ENCODE peak calls at places on chromosome 21, in ten cellular contexts. E, O, W, S, M, G, V, Y, R and B are unnamed samples.

GRCh38 chr21:23401278-23401677 is 2206.0 kb downstream of the MRPL39 start:
- DNase-seq in V (peak), R (no peak), Y (no peak), G (no peak), S (no peak), M (no peak), W (no peak), E (no peak), O (no peak), B (no peak)

GRCh38 chr21:38831526-38832467 is 26.1 kb downstream of the ETS2 start:
- DNase-seq in W (peak), O (peak), G (peak), E (peak), S (peak), Y (peak), M (peak), R (peak), V (peak), B (no peak)

GRCh38 chr21:29258626-29259335 is 39.9 kb upstream of the BACH1 start:
- DNase-seq in S (no peak), O (no peak), V (no peak), G (no peak), E (no peak), Y (no peak), R (no peak), W (peak), M (no peak), B (no peak)

GRCh38 chr21:15293251-15293650 is 228.5 kb upstream of the NRIP1 start:
- DNase-seq in Y (no peak), V (no peak), O (peak), M (no peak), S (no peak), R (no peak), E (no peak), G (no peak), W (no peak), B (no peak)

GRCh38 chr21:19290328-19290727 is 886.7 kb upstream of the TMPRSS15 start:
- DNase-seq in G (no peak), Y (no peak), V (no peak), S (no peak), R (no peak), M (no peak), W (no peak), E (no peak), O (no peak), B (no peak)

GRCh38 chr21:15686506-15686905 is 43.3 kb upstream of the USP25 start:
- DNase-seq in M (no peak), E (no peak), W (no peak), Y (no peak), R (no peak), S (no peak), G (no peak), O (no peak), V (peak), B (no peak)

GRCh38 chr21:31235671-31236450 is 108.2 kb downstream of the TIAM1 start:
- DNase-seq in R (no peak), E (no peak), S (no peak), O (no peak), W (no peak), M (no peak), V (no peak), Y (no peak), G (no peak), B (no peak)

GRCh38 chr21:28908351-28908750 is 84.3 kb downstream of the LTN1 start:
- DNase-seq in Y (no peak), E (no peak), R (no peak), S (no peak), G (no peak), W (no peak), M (no peak), O (no peak), V (no peak), B (no peak)

GRCh38 chr21:33401617-33401967 is 1.6 kb upstream of the IFNGR2 start:
- DNase-seq in E (no peak), Y (no peak), W (no peak), S (no peak), V (peak), G (no peak), O (no peak), R (no peak), M (no peak), B (no peak)

GRCh38 chr21:31397515-31397926 is 53.5 kb upstream of the TIAM1 start:
- DNase-seq in E (no peak), R (no peak), M (no peak), V (no peak), S (peak), Y (no peak), O (peak), W (no peak), G (no peak), B (no peak)

GRCh38 chr21:37700641-37701202 is 215.5 kb downstream of the KCNJ6 start:
- DNase-seq in O (peak), G (peak), S (no peak), Y (no peak), W (no peak), R (no peak), E (no peak), M (no peak), V (peak), B (no peak)

GRCh38 chr21:18716578-18717138 is 313.1 kb upstream of the TMPRSS15 start:
- DNase-seq in R (no peak), W (no peak), E (no peak), G (no peak), O (no peak), Y (no peak), V (no peak), M (no peak), S (no peak), B (no peak)

GRCh38 chr21:46120301-46121285 is 22.7 kb downstream of the COL6A2 start:
- DNase-seq in R (peak), G (peak), E (no peak), Y (peak), M (no peak), S (no peak), W (peak), O (no peak), V (no peak), B (peak)

GRCh38 chr21:34343347-34344057 is 20.3 kb upstream of the KCNE2 start:
- DNase-seq in S (no peak), Y (no peak), M (no peak), W (no peak), O (no peak), R (no peak), V (no peak), E (no peak), G (no peak), B (no peak)

GRCh38 chr21:28419110-28419509 is 573.6 kb downstream of the LTN1 start:
- DNase-seq in E (no peak), O (no peak), V (no peak), W (no peak), G (no peak), M (no peak), Y (no peak), S (no peak), R (no peak), B (no peak)

GRCh38 chr21:28375708-28376385 is 616.8 kb downstream of the LTN1 start:
- DNase-seq in G (no peak), R (no peak), W (peak), S (no peak), M (no peak), E (no peak), Y (no peak), O (no peak), V (no peak), B (no peak)

GRCh38 chr21:27693376-27693775 is 726.5 kb upstream of the ADAMTS5 start:
- DNase-seq in S (no peak), R (no peak), V (no peak), M (no peak), W (no peak), G (no peak), O (no peak), Y (no peak), E (no peak), B (no peak)

GRCh38 chr21:39182484-39183271 is 573 bp downstream of the PSMG1 start:
- DNase-seq in M (no peak), O (peak), R (no peak), V (peak), Y (no peak), W (no peak), S (peak), G (no peak), E (no peak), B (no peak)

GRCh38 chr21:18000961-18001522 is 181.9 kb upstream of the C21orf91 start:
- DNase-seq in Y (no peak), R (no peak), M (no peak), S (no peak), V (no peak), E (no peak), O (no peak), G (no peak), W (no peak), B (no peak)

GRCh38 chr21:42614811-42615342 is 38.5 kb upstream of the PDE9A start:
- DNase-seq in S (peak), E (peak), V (peak), M (peak), W (peak), R (no peak), Y (no peak), G (peak), O (peak), B (peak)

GRCh38 chr21:29376556-29376955 is 77.8 kb downstream of the BACH1 start:
- DNase-seq in M (peak), G (peak), V (peak), S (peak), R (no peak), E (peak), W (peak), O (peak), Y (no peak), B (peak)

GRCh38 chr21:35257413-35257812 is 208.3 kb upstream of the RUNX1 start:
- DNase-seq in V (no peak), O (peak), S (peak), W (peak), E (peak), G (peak), M (peak), Y (peak), R (no peak), B (no peak)

GRCh38 chr21:15549671-15550070 is 180.1 kb upstream of the USP25 start:
- DNase-seq in V (no peak), M (no peak), W (no peak), Y (no peak), O (no peak), G (no peak), R (no peak), S (no peak), E (no peak), B (no peak)

GRCh38 chr21:33080776-33081175 is 10.8 kb downstream of the OLIG1 start:
- DNase-seq in R (no peak), W (no peak), V (no peak), E (no peak), O (no peak), Y (no peak), S (no peak), G (no peak), M (no peak), B (no peak)

GRCh38 chr21:42435401-42435800 is 31.7 kb downstream of the UBASH3A start:
- DNase-seq in M (no peak), O (no peak), W (no peak), G (no peak), R (no peak), S (no peak), E (no peak), V (no peak), Y (no peak), B (no peak)

GRCh38 chr21:37914211-37914900 is 1.9 kb downstream of the KCNJ6 start:
- DNase-seq in S (no peak), W (no peak), Y (no peak), O (no peak), E (no peak), V (peak), R (no peak), G (peak), M (no peak), B (no peak)

GRCh38 chr21:36145259-36145658 is 10.4 kb downstream of the CBR3 start:
- DNase-seq in E (no peak), O (no peak), G (no peak), W (no peak), V (no peak), R (no peak), S (no peak), Y (no peak), M (no peak), B (no peak)

GRCh38 chr21:38327984-38328383 is 71.2 kb downstream of the KCNJ15 start:
- DNase-seq in E (no peak), R (no peak), G (no peak), V (no peak), W (no peak), O (no peak), S (no peak), Y (no peak), M (no peak), B (no peak)

GRCh38 chr21:32367158-32367557 is 25.7 kb downstream of the URB1 start:
- DNase-seq in S (no peak), Y (no peak), G (no peak), W (no peak), V (no peak), R (no peak), O (no peak), M (no peak), E (no peak), B (no peak)

GRCh38 chr21:35528109-35529042 is 479.3 kb upstream of the RUNX1 start:
- DNase-seq in G (no peak), S (peak), Y (peak), M (no peak), E (peak), R (no peak), V (peak), O (peak), W (peak), B (peak)

GRCh38 chr21:34513109-34513675 is 1.2 kb upstream of the KCNE1 start:
- DNase-seq in G (no peak), R (no peak), E (no peak), Y (no peak), W (no peak), S (no peak), O (no peak), M (no peak), V (peak), B (no peak)

GRCh38 chr21:42448683-42449082 is 45.0 kb downstream of the UBASH3A start:
- DNase-seq in Y (no peak), R (no peak), E (no peak), O (no peak), G (no peak), V (no peak), M (no peak), S (no peak), W (no peak), B (no peak)

GRCh38 chr21:36701912-36702621 is 3.2 kb downstream of the SIM2 start:
- DNase-seq in V (no peak), G (no peak), Y (no peak), R (no peak), O (no peak), E (peak), S (no peak), M (no peak), W (no peak), B (no peak)

GRCh38 chr21:15809818-15810217 is 80.0 kb downstream of the USP25 start:
- DNase-seq in S (no peak), R (no peak), W (no peak), O (no peak), E (no peak), M (no peak), Y (no peak), G (no peak), V (peak), B (no peak)

GRCh38 chr21:41536827-41537103 is 28.8 kb upstream of the TMPRSS2 start:
- DNase-seq in M (no peak), E (no peak), R (no peak), W (no peak), Y (no peak), S (peak), G (no peak), O (no peak), V (no peak), B (no peak)

DNA sequence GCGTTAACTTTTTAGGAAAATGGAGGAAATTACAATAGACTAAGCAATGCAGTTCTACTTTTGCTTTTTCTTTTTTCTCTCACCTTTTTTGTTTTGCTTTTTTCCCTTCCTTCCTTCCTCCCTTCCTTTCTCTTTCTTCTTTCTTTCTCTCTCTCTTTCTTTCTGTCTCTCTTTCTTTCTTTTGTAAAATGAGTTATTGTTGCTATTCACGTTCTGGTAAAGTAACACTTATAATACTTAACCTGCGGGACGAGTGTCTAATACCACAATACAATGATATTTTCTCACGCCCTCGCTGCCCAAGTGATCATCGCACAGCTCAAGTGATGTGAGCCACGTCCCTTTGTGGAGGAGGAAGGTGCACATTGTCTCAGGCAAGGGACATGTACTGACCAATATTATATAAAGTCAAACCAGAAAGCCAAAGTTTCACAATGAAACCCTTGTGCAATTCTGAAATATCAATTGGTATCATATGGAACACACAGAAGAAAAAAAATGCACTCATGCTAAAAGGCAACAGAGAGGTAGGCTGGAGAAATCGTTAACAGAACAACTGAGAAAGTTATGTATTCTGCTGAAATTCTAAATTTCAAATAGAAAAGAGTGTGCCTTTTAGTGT is 1.7 kb downstream of the JAM2 start:
- DNase-seq in O (no peak), S (no peak), G (no peak), Y (no peak), E (no peak), W (no peak), M (no peak), R (no peak), V (no peak), B (no peak)
- TF ChIP-seq CTCF in O (no peak), S (no peak), G (no peak), Y (no peak), E (no peak), W (no peak), M (no peak), R (no peak), V (no peak), B (no peak)

GRCh38 chr21:45075606-45076244 is 1.3 kb downstream of the ADARB1 start:
- DNase-seq in S (no peak), O (no peak), V (no peak), W (no peak), E (no peak), G (no peak), Y (no peak), M (no peak), R (no peak), B (no peak)

GRCh38 chr21:45074818-45075605 is 632 bp downstream of the ADARB1 start:
- DNase-seq in V (peak), W (peak), R (no peak), E (peak), S (no peak), M (peak), Y (no peak), G (peak), O (peak), B (no peak)

GRCh38 chr21:45078371-45078770 is 4.0 kb downstream of the ADARB1 start:
- DNase-seq in V (no peak), R (no peak), E (no peak), O (no peak), S (no peak), G (no peak), W (no peak), M (no peak), Y (no peak), B (no peak)

GRCh38 chr21:45074048-45074817 is at the start of gene ADARB1:
- DNase-seq in W (peak), M (peak), Y (peak), V (peak), O (peak), R (no peak), E (peak), G (peak), S (peak), B (peak)

DNA sequence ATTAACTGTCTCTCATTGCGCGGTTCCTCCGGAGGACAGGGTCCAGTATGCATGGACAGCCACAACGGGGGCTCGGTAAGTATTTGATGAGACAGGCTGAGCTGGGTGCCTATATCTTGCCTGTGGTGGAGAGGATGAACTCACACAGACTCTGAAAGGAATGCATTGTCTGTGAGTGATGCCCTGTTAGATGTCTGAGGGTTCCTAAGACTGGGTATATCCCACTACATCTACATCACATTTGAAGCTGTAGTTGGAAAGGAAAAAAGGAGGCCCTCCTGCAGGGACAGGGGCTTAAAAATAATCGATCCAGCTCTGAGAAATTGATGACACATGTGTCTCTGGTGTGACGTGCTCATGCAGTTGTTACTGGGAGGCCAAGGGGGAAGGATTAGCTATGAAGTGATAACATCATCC is 1.9 kb downstream of the ADARB1 start:
- DNase-seq in M (peak), W (no peak), Y (no peak), G (no peak), R (no peak), V (peak), O (no peak), S (no peak), E (no peak), B (no peak)
- TF ChIP-seq POLR2A in M (no peak), W (no peak), Y (no peak), G (no peak), R (no peak), V (no peak), O (no peak), S (no peak), E (no peak), B (no peak)

GRCh38 chr21:44335266-44336059 is 3.7 kb downstream of the CFAP410 start:
- DNase-seq in E (no peak), M (no peak), S (no peak), Y (no peak), G (no peak), W (no peak), O (no peak), R (no peak), V (no peak), B (peak)

GRCh38 chr21:44338971-44339910 is at the start of gene CFAP410:
- DNase-seq in S (peak), G (peak), Y (peak), V (peak), M (peak), R (peak), W (peak), E (peak), O (peak), B (peak)

GRCh38 chr21:44337428-44337827 is 1.8 kb downstream of the CFAP410 start:
- DNase-seq in R (no peak), M (no peak), S (no peak), Y (no peak), O (no peak), G (no peak), V (peak), E (no peak), W (no peak), B (no peak)

GRCh38 chr21:44334637-44335030 is 4.6 kb downstream of the CFAP410 start:
- DNase-seq in G (no peak), E (no peak), S (no peak), R (no peak), M (no peak), Y (no peak), V (no peak), W (no peak), O (no peak), B (peak)

GRCh38 chr21:44337941-44338895 is 972 bp downstream of the CFAP410 start:
- DNase-seq in M (peak), O (peak), R (peak), E (peak), V (peak), G (peak), S (peak), Y (peak), W (peak), B (peak)
- TF ChIP-seq CTCF in M (no peak), O (peak), R (peak), E (peak), V (peak), G (peak), S (peak), Y (no peak), W (peak), B (peak)

GRCh38 chr21:43937898-43938309 is 72.9 kb downstream of the AGPAT3 start:
- DNase-seq in V (peak), O (no peak), Y (no peak), R (no peak), E (peak), G (no peak), W (no peak), M (no peak), S (no peak), B (no peak)
- TF ChIP-seq POLR2A in V (no peak), O (no peak), Y (no peak), R (no peak), E (no peak), G (no peak), W (no peak), M (no peak), S (no peak), B (no peak)

GRCh38 chr21:44800103-44800502 is 1.5 kb downstream of the UBE2G2 start:
- DNase-seq in Y (no peak), G (peak), R (no peak), E (peak), S (no peak), M (peak), W (no peak), V (peak), O (no peak), B (no peak)
- TF ChIP-seq CTCF in Y (peak), G (peak), R (no peak), E (peak), S (peak), M (peak), W (peak), V (peak), O (peak), B (peak)